ENCODE peak calls at places on chromosomes 7 and 10, in nine cellular contexts. Q, A, K, D, X, Y, G, H and Z are unnamed samples.

GRCh38 chr10:49471532-49471931 is 67.4 kb downstream of the ERCC6 start:
- DNase-seq in X (no peak), A (no peak), Q (no peak), G (no peak), K (no peak), Y (no peak), D (no peak), H (no peak), Z (no peak)

GRCh38 chr10:50972591-50972990 is 87.2 kb upstream of the A1CF start:
- DNase-seq in Q (no peak), G (no peak), K (no peak), A (no peak), X (no peak), H (no peak), Y (peak), D (no peak), Z (no peak)

GRCh38 chr10:105146436-105146835 is 505.3 kb downstream of the SORCS3 start:
- DNase-seq in Q (no peak), K (peak), G (no peak), Y (no peak), A (no peak), X (no peak), H (no peak), D (no peak), Z (no peak)

GRCh38 chr10:72764151-72764550 is 72.2 kb downstream of the MCU start:
- DNase-seq in Y (no peak), D (no peak), A (no peak), G (no peak), Q (no peak), H (no peak), K (peak), X (no peak), Z (no peak)

GRCh38 chr7:32941181-32941995 is 15.9 kb upstream of the FKBP9 start:
- DNase-seq in H (no peak), G (no peak), Y (no peak), Q (no peak), A (no peak), K (no peak), D (no peak), X (no peak), Z (no peak)

GRCh38 chr7:140673063-140673769 is 471 bp downstream of the ADCK2 start:
- DNase-seq in G (peak), Q (peak), K (no peak), Y (peak), A (peak), H (peak), X (peak), D (peak), Z (peak)

GRCh38 chr10:102782698-102783540 is 39.2 kb downstream of the WBP1L start:
- DNase-seq in Q (peak), D (no peak), H (no peak), G (no peak), K (peak), A (no peak), Y (no peak), X (peak), Z (no peak)

GRCh38 chr7:151626422-151627115 is 106.9 kb upstream of the RHEB start:
- DNase-seq in Y (peak), H (no peak), G (no peak), Q (no peak), X (peak), K (no peak), D (no peak), A (peak), Z (no peak)

GRCh38 chr10:35046074-35046473 is 44.1 kb downstream of the CUL2 start:
- DNase-seq in A (no peak), D (no peak), K (no peak), H (no peak), Q (no peak), Y (no peak), G (no peak), X (no peak), Z (no peak)

GRCh38 chr10:68469838-68470237 is 1.9 kb downstream of the DNA2 start:
- DNase-seq in D (no peak), A (no peak), X (no peak), Q (no peak), G (no peak), K (no peak), Y (no peak), H (no peak), Z (no peak)

GRCh38 chr7:40815512-40815911 is 680.7 kb downstream of the SUGCT start:
- DNase-seq in X (no peak), Q (no peak), K (peak), H (no peak), A (no peak), D (no peak), Y (no peak), G (no peak), Z (no peak)

GRCh38 chr10:68560201-68560915 is at the start of gene TET1:
- DNase-seq in H (peak), X (peak), G (peak), A (peak), K (peak), Q (no peak), Y (peak), D (peak), Z (peak)

GRCh38 chr10:55750458-55750857 is 610.6 kb downstream of the ZWINT start:
- DNase-seq in Q (no peak), D (no peak), X (no peak), G (no peak), K (no peak), H (no peak), Y (no peak), A (no peak), Z (no peak)

GRCh38 chr7:28739826-28740225 is 218.3 kb downstream of the TRIL start:
- DNase-seq in H (no peak), A (no peak), Q (no peak), G (no peak), X (no peak), D (no peak), Y (no peak), K (no peak), Z (no peak)

GRCh38 chr10:99681553-99681952 is 22.2 kb downstream of the ENTPD7 start:
- DNase-seq in Y (no peak), Q (no peak), H (no peak), K (peak), A (no peak), D (no peak), X (no peak), G (no peak), Z (no peak)

GRCh38 chr7:18343047-18343446 is 152.5 kb upstream of the HDAC9 start:
- DNase-seq in Q (no peak), K (no peak), Y (no peak), A (no peak), D (no peak), X (no peak), G (no peak), H (no peak), Z (no peak)

GRCh38 chr7:2255145-2256139 is 13.4 kb downstream of the NUDT1 start:
- DNase-seq in Q (peak), X (no peak), D (no peak), H (no peak), A (no peak), G (no peak), K (peak), Y (no peak), Z (no peak)

GRCh38 chr10:29669149-29669548 is 34.4 kb upstream of the SVIL start:
- DNase-seq in Q (peak), H (no peak), G (no peak), K (peak), X (no peak), Y (no peak), A (no peak), D (no peak), Z (no peak)

GRCh38 chr7:73960548-73960947 is 67.4 kb upstream of the ELN start:
- DNase-seq in Q (no peak), D (peak), K (no peak), H (no peak), Y (no peak), X (no peak), A (no peak), G (no peak), Z (no peak)

GRCh38 chr7:21568762-21569161 is 25.9 kb downstream of the DNAH11 start:
- DNase-seq in A (no peak), X (no peak), Y (no peak), K (no peak), D (peak), G (no peak), H (no peak), Q (no peak), Z (no peak)

GRCh38 chr10:51804861-51805260 is 105.5 kb upstream of the CSTF2T start:
- DNase-seq in A (no peak), G (no peak), D (no peak), Y (no peak), H (no peak), K (peak), X (no peak), Q (no peak), Z (no peak)

GRCh38 chr7:23895666-23896096 is 185.7 kb downstream of the STK31 start:
- DNase-seq in K (peak), X (no peak), D (no peak), G (no peak), H (no peak), A (no peak), Q (no peak), Y (no peak), Z (no peak)

GRCh38 chr7:96246972-96247371 is 74.9 kb downstream of the SLC25A13 start:
- DNase-seq in A (no peak), Y (no peak), G (no peak), X (no peak), Q (no peak), H (no peak), D (no peak), K (no peak), Z (no peak)

GRCh38 chr7:75050501-75050900 is 23.1 kb downstream of the RCC1L start:
- DNase-seq in A (no peak), K (peak), G (no peak), Y (no peak), H (no peak), Q (no peak), D (no peak), X (no peak), Z (no peak)

GRCh38 chr7:66152538-66153191 is 38.0 kb downstream of the CRCP start:
- DNase-seq in Y (no peak), A (no peak), X (no peak), H (peak), D (no peak), Q (no peak), G (no peak), K (no peak), Z (no peak)

GRCh38 chr10:63707254-63707910 is 186.2 kb downstream of the REEP3 start:
- DNase-seq in G (no peak), Q (no peak), X (no peak), D (peak), H (no peak), K (peak), Y (no peak), A (no peak), Z (no peak)

GRCh38 chr7:55339033-55339995 is 25.8 kb upstream of the LANCL2 start:
- DNase-seq in K (no peak), D (no peak), G (no peak), Q (no peak), A (no peak), Y (no peak), H (no peak), X (no peak), Z (no peak)

GRCh38 chr7:121557034-121557892 is 161.2 kb upstream of the FAM3C start:
- DNase-seq in Q (no peak), K (no peak), X (no peak), D (no peak), Y (no peak), H (no peak), G (no peak), A (no peak), Z (no peak)

GRCh38 chr10:75776738-75777504 is 345.5 kb downstream of the LRMDA start:
- DNase-seq in Y (peak), A (no peak), Q (no peak), H (no peak), D (no peak), K (no peak), G (no peak), X (no peak), Z (no peak)

GRCh38 chr7:47513741-47514241 is 68.1 kb downstream of the TNS3 start:
- DNase-seq in Q (no peak), H (no peak), A (no peak), K (peak), D (peak), Y (no peak), G (no peak), X (no peak), Z (no peak)

GRCh38 chr10:65270969-65271368 is 1654.9 kb upstream of the LRRTM3 start:
- DNase-seq in Q (no peak), D (no peak), Y (no peak), K (no peak), X (no peak), H (no peak), G (no peak), A (no peak), Z (no peak)

GRCh38 chr7:31017748-31018120 is 34.4 kb upstream of the ADCYAP1R1 start:
- DNase-seq in H (no peak), X (no peak), K (no peak), A (no peak), D (no peak), G (no peak), Y (no peak), Q (no peak), Z (no peak)

GRCh38 chr7:119482209-119482608 is 790.8 kb upstream of the KCND2 start:
- DNase-seq in X (no peak), Q (no peak), H (no peak), Y (peak), A (no peak), D (peak), G (no peak), K (no peak), Z (no peak)

GRCh38 chr7:40921589-40922315 is 781.1 kb downstream of the INHBA start:
- DNase-seq in D (no peak), H (no peak), X (no peak), Y (no peak), Q (no peak), G (no peak), K (no peak), A (no peak), Z (no peak)

GRCh38 chr7:137942459-137943115 is 59.3 kb downstream of the CREB3L2 start:
- DNase-seq in Y (no peak), H (no peak), K (no peak), X (no peak), G (no peak), D (no peak), A (no peak), Q (no peak), Z (no peak)

GRCh38 chr7:4610768-4611467 is 71.2 kb upstream of the FOXK1 start:
- DNase-seq in Y (peak), X (peak), G (no peak), D (peak), K (peak), A (peak), H (no peak), Q (no peak), Z (peak)